ENCODE peak calls at places on chromosomes 13 and 19, in six cellular contexts. Q is colonic mucosa; F is activated T-cell treated with anti-CD3 and anti-CD28 coated beads, Interleukin-2, amount 50 U/mL, for 1 hour; Y is stimulated activated CD8-positive, alpha-beta memory T cell treated with anti-CD3 and anti-CD28 coated beads, Interleukin-4, amount 100 ng/mL, for 24 hours; W is RWPE1; Z is mesenteric fat pad. N is an unnamed sample.

GRCh38 chr13:44816701-44817684 is 172.3 kb downstream of the NUFIP1 start:
- DNase-seq in F (no peak), Y (no peak), Q (no peak), W (peak), Z (no peak), N (no peak)

GRCh38 chr13:110380359-110381028 is 73.4 kb downstream of the COL4A2 start:
- DNase-seq in Q (no peak), Z (no peak), W (no peak), Y (no peak), F (no peak), N (no peak)

GRCh38 chr19:39038098-39038497 is 5.7 kb upstream of the FBXO27 start:
- DNase-seq in W (peak), F (no peak), Z (no peak), Y (no peak), Q (no peak), N (no peak)

GRCh38 chr13:108561152-108561551 is 68.3 kb upstream of the MYO16 start:
- DNase-seq in F (no peak), W (no peak), Y (no peak), Q (no peak), Z (no peak), N (no peak)

GRCh38 chr13:64527561-64527960 is 2702.6 kb downstream of the PCDH9 start:
- DNase-seq in Y (no peak), F (no peak), W (peak), Z (no peak), Q (no peak), N (no peak)

GRCh38 chr13:36072127-36072526 is 59.1 kb downstream of the DCLK1 start:
- DNase-seq in W (no peak), Z (no peak), F (no peak), Q (no peak), Y (no peak), N (no peak)

GRCh38 chr19:5865772-5866171 is 4.6 kb downstream of the FUT5 start:
- DNase-seq in W (no peak), Z (no peak), Y (no peak), F (no peak), Q (no peak), N (no peak)

GRCh38 chr13:106752584-106753202 is 184.8 kb upstream of the ARGLU1 start:
- DNase-seq in Y (no peak), Z (no peak), F (no peak), Q (no peak), W (no peak), N (no peak)

GRCh38 chr19:16051254-16052025 is 24.9 kb upstream of the TPM4 start:
- DNase-seq in Z (peak), F (no peak), W (no peak), Y (no peak), Q (no peak), N (no peak)

GRCh38 chr19:49952906-49953305 is 8.1 kb downstream of the SIGLEC11 start:
- DNase-seq in W (no peak), Q (no peak), Z (no peak), Y (no peak), F (no peak), N (no peak)

GRCh38 chr19:2329162-2329505 is 650 bp downstream of the SPPL2B start:
- DNase-seq in Y (no peak), W (no peak), Q (no peak), Z (no peak), F (no peak), N (no peak)

GRCh38 chr19:1725100-1726064 is 27.9 kb upstream of the ONECUT3 start:
- DNase-seq in Z (no peak), Q (peak), F (peak), Y (peak), W (peak), N (no peak)

GRCh38 chr13:41034862-41035261 is 15.7 kb upstream of the ELF1 start:
- DNase-seq in Y (no peak), Q (no peak), W (no peak), F (no peak), Z (no peak), N (no peak)

GRCh38 chr19:16571689-16572331 is 405 bp downstream of the SLC35E1 start:
- DNase-seq in Y (no peak), Q (no peak), W (no peak), F (no peak), Z (no peak), N (no peak)

GRCh38 chr19:51750381-51751124 is 1.1 kb downstream of the FPR1 start:
- DNase-seq in Z (no peak), Q (no peak), Y (no peak), F (no peak), W (no peak), N (no peak)

GRCh38 chr13:101059803-101060202 is 356.5 kb downstream of the NALCN start:
- DNase-seq in F (no peak), W (no peak), Q (no peak), Y (no peak), Z (no peak), N (no peak)

GRCh38 chr13:40438999-40439797 is 227.2 kb downstream of the FOXO1 start:
- DNase-seq in Y (no peak), F (no peak), Q (no peak), W (no peak), Z (no peak), N (no peak)

GRCh38 chr19:27694361-27695055 is 1518.4 kb downstream of the UQCRFS1 start:
- DNase-seq in Y (no peak), Z (no peak), W (no peak), F (no peak), Q (no peak), N (no peak)

GRCh38 chr19:38930776-38931761 is at the start of gene MRPS12:
- DNase-seq in W (peak), Y (peak), F (no peak), Q (peak), Z (peak), N (peak)

GRCh38 chr13:78341032-78341431 is 262.3 kb downstream of the POU4F1 start:
- DNase-seq in W (no peak), Q (no peak), F (no peak), Z (no peak), Y (no peak), N (no peak)

GRCh38 chr19:43305642-43306041 is 36.3 kb upstream of the PSG9 start:
- DNase-seq in Z (no peak), Q (no peak), F (no peak), W (no peak), Y (no peak), N (no peak)

GRCh38 chr13:39684531-39685137 is 29.2 kb downstream of the COG6 start:
- DNase-seq in Q (no peak), Y (no peak), F (no peak), Z (no peak), W (peak), N (no peak)

GRCh38 chr13:23020246-23020843 is 160.4 kb upstream of the SGCG start:
- DNase-seq in Q (peak), Z (no peak), F (no peak), W (peak), Y (no peak), N (no peak)

GRCh38 chr13:24083722-24084421 is 76.6 kb upstream of the SPATA13 start:
- DNase-seq in Q (no peak), Y (no peak), F (no peak), W (no peak), Z (no peak), N (no peak)

GRCh38 chr13:100154835-100155463 is 66.1 kb downstream of the PCCA start:
- DNase-seq in Q (no peak), Y (no peak), Z (no peak), F (no peak), W (no peak), N (no peak)

GRCh38 chr19:37907735-37908066 is 693 bp downstream of the SIPA1L3 start:
- DNase-seq in Q (no peak), W (no peak), Y (no peak), Z (no peak), F (no peak), N (no peak)

GRCh38 chr19:6060600-6061391 is 49.5 kb downstream of the RFX2 start:
- DNase-seq in W (peak), Z (no peak), Y (peak), Q (peak), F (peak), N (no peak)

GRCh38 chr19:46205183-46205984 is 24.2 kb upstream of the IGFL1 start:
- DNase-seq in Q (no peak), F (no peak), Y (no peak), W (no peak), Z (no peak), N (no peak)

GRCh38 chr13:94640676-94641075 is 39.0 kb downstream of the GPR180 start:
- DNase-seq in Q (no peak), W (no peak), Z (no peak), F (no peak), Y (no peak), N (no peak)

GRCh38 chr19:406121-406711 is 2.7 kb downstream of the C2CD4C start:
- DNase-seq in W (no peak), Y (no peak), F (no peak), Z (no peak), Q (no peak), N (no peak)

GRCh38 chr13:111911141-111911720 is 155.7 kb upstream of the SOX1 start:
- DNase-seq in F (no peak), W (no peak), Q (no peak), Z (no peak), Y (no peak), N (no peak)

GRCh38 chr19:3359850-3360493 is 6.4 kb upstream of the NFIC start:
- DNase-seq in F (peak), W (no peak), Q (no peak), Y (no peak), Z (no peak), N (no peak)

GRCh38 chr13:51148223-51148951 is 37.3 kb upstream of the C13orf42 start:
- DNase-seq in W (no peak), Y (no peak), F (no peak), Q (no peak), Z (no peak), N (no peak)

GRCh38 chr13:93775027-93775426 is 548.4 kb downstream of the GPC6 start:
- DNase-seq in Z (no peak), F (no peak), Y (no peak), W (no peak), Q (no peak), N (no peak)